ENCODE peak calls at places on chromosome 15, in four cellular contexts. V is CD4-positive, alpha-beta T cell; W is Calu3; N is endothelial cell. E is an unnamed sample.

GRCh38 chr15:22873204-22873701 is 34.8 kb downstream of the NIPA2 start:
- DNase-seq in W (no peak), V (no peak), N (peak; percentile 27), E (no peak)

GRCh38 chr15:44489464-44489863 is 47.5 kb upstream of the EIF3J start:
- DNase-seq in V (no peak), N (no peak), W (no peak), E (no peak)

GRCh38 chr15:69469467-69470191 is 17.0 kb downstream of the RPLP1 start:
- DNase-seq in N (no peak), V (no peak), W (no peak), E (no peak)

GRCh38 chr15:63350178-63350621 is 31.4 kb downstream of the CA12 start:
- DNase-seq in N (no peak), W (no peak), V (no peak), E (no peak)

GRCh38 chr15:88932271-88932874 is 19.2 kb upstream of the MFGE8 start:
- DNase-seq in W (no peak), V (no peak), N (no peak), E (no peak)

GRCh38 chr15:40878785-40879184 is 4.8 kb upstream of the RHOV start:
- DNase-seq in V (no peak), N (no peak), W (peak; percentile 45), E (no peak)

GRCh38 chr15:35126236-35126635 is 41.1 kb upstream of the NANOGP8 start:
- DNase-seq in W (no peak), N (no peak), V (no peak), E (no peak)

GRCh38 chr15:67917037-67917436 is 77.2 kb upstream of the RNU6-1 start:
- DNase-seq in V (no peak), W (no peak), N (no peak), E (no peak)

GRCh38 chr15:75827691-75828090 is 15.6 kb upstream of the UBE2Q2 start:
- DNase-seq in V (no peak), W (no peak), N (no peak), E (no peak)

GRCh38 chr15:45134682-45135604 is 5.1 kb downstream of the DUOX1 start:
- DNase-seq in W (peak; percentile 46), V (no peak), N (peak; percentile 47), E (no peak)

GRCh38 chr15:62779041-62779810 is 263.3 kb upstream of the TPM1 start:
- DNase-seq in W (no peak), V (no peak), N (no peak), E (no peak)

GRCh38 chr15:94265009-94265408 is 33.6 kb downstream of the MCTP2 start:
- DNase-seq in W (no peak), V (no peak), N (no peak), E (no peak)

GRCh38 chr15:90400005-90400758 is 12.1 kb downstream of the IQGAP1 start:
- DNase-seq in V (no peak), N (no peak), W (no peak), E (no peak)

GRCh38 chr15:47602124-47602523 is 115.2 kb upstream of the SEMA6D start:
- DNase-seq in N (no peak), V (no peak), W (no peak), E (no peak)

GRCh38 chr15:74490339-74490689 is 29.4 kb upstream of the UBL7 start:
- DNase-seq in V (no peak), N (no peak), W (no peak), E (no peak)

GRCh38 chr15:96349034-96349932 is 18.8 kb downstream of the NR2F2 start:
- DNase-seq in V (no peak), W (no peak), N (no peak), E (no peak)

GRCh38 chr15:89114974-89115373 is 26.7 kb downstream of the ABHD2 start:
- DNase-seq in V (no peak), W (no peak), N (no peak), E (no peak)

GRCh38 chr15:98734472-98735284 is 86.3 kb downstream of the IGF1R start:
- DNase-seq in V (no peak), W (no peak), N (no peak), E (no peak)

GRCh38 chr15:85785887-85786777 is 8.6 kb downstream of the KLHL25 start:
- DNase-seq in W (peak; percentile 44), N (no peak), V (no peak), E (no peak)

GRCh38 chr15:41877631-41878354 is 16.1 kb downstream of the SPTBN5 start:
- DNase-seq in V (no peak), N (no peak), W (no peak), E (no peak)

GRCh38 chr15:26097216-26097615 is 234.1 kb upstream of the ATP10A start:
- DNase-seq in V (no peak), N (no peak), W (no peak), E (no peak)

GRCh38 chr15:26101443-26101842 is 238.3 kb upstream of the ATP10A start:
- DNase-seq in W (no peak), V (no peak), N (no peak), E (no peak)

GRCh38 chr15:26098801-26099200 is 235.7 kb upstream of the ATP10A start:
- DNase-seq in N (no peak), W (no peak), V (no peak), E (no peak)

GRCh38 chr15:26091184-26091583 is 228.1 kb upstream of the ATP10A start:
- DNase-seq in W (no peak), N (no peak), V (no peak), E (no peak)

GRCh38 chr15:26095710-26096330 is 232.7 kb upstream of the ATP10A start:
- DNase-seq in W (no peak), V (no peak), N (peak; percentile 40), E (no peak)
- TF ChIP-seq CTCF in W (no peak), V (peak; percentile 35), N (no peak), E (peak; percentile 42)

GRCh38 chr15:33160581-33161165 is 33.8 kb downstream of the FMN1 start:
- DNase-seq in W (no peak), V (no peak), N (no peak), E (no peak)

GRCh38 chr15:33161209-33161608 is 33.3 kb downstream of the FMN1 start:
- DNase-seq in N (no peak), W (no peak), V (no peak), E (no peak)

GRCh38 chr15:33157636-33158035 is 36.9 kb downstream of the FMN1 start:
- DNase-seq in V (no peak), W (no peak), N (no peak), E (no peak)

GRCh38 chr15:33158359-33158758 is 36.2 kb downstream of the FMN1 start:
- DNase-seq in W (no peak), N (no peak), V (no peak), E (no peak)

GRCh38 chr15:33160054-33160453 is 34.5 kb downstream of the FMN1 start:
- DNase-seq in N (no peak), W (no peak), V (no peak), E (no peak)
- TF ChIP-seq CTCF in N (no peak), W (no peak), V (no peak), E (peak; percentile 12)

GRCh38 chr15:66047321-66048024 is 178.2 kb downstream of the RAB11A start:
- DNase-seq in N (no peak), W (no peak), V (no peak), E (no peak)

GRCh38 chr15:66044837-66045236 is 175.5 kb downstream of the RAB11A start:
- DNase-seq in W (no peak), N (no peak), V (no peak), E (no peak)

GRCh38 chr15:66046326-66046725 is 177.0 kb downstream of the RAB11A start:
- DNase-seq in W (no peak), N (no peak), V (no peak), E (no peak)

GRCh38 chr15:66045542-66045941 is 176.3 kb downstream of the RAB11A start:
- DNase-seq in V (no peak), N (no peak), W (no peak), E (no peak)

DNA sequence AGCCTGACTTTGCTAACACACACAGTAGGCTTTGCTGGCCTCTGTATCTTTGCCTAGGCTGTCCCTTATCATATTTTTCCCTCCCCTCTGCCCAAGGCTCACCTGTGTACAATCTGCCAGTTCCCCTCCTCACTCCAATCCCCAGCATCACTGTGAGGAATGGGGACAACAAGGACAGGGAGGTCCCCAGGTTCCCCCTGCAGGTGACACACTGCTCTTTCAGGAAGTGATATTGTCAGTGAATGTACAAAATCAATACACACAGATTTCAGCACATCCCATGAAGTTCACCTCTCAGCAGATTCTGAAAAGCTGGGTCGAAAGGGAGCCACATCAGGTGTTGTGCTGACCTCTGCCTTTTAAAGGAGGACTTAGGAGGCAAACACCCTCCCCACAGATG is 177.5 kb downstream of the RAB11A start:
- DNase-seq in W (peak; percentile 52), V (no peak), N (no peak), E (no peak)
- TF ChIP-seq CTCF in W (peak; percentile 71), V (no peak), N (no peak), E (peak; percentile 26)

GRCh38 chr15:52143862-52144261 is 31.3 kb upstream of the BCL2L10 start:
- DNase-seq in N (no peak), W (no peak), V (no peak), E (no peak)
- TF ChIP-seq CTCF in N (no peak), W (no peak), V (no peak), E (no peak)

GRCh38 chr15:76904461-76905012 is 603 bp downstream of the SCAPER start:
- DNase-seq in W (peak; percentile 27), V (peak; percentile 6), N (peak; percentile 17), E (peak; percentile 22)

GRCh38 chr15:76901965-76902364 is 3.2 kb downstream of the SCAPER start:
- DNase-seq in N (no peak), V (no peak), W (no peak), E (no peak)

GRCh38 chr15:76905013-76905839 is at the start of gene SCAPER:
- DNase-seq in N (peak; percentile 84), W (peak; percentile 94), V (peak; percentile 91), E (peak; percentile 84)

GRCh38 chr15:76905855-76906254 is 715 bp upstream of the SCAPER start:
- DNase-seq in N (no peak), W (no peak), V (no peak), E (no peak)

DNA sequence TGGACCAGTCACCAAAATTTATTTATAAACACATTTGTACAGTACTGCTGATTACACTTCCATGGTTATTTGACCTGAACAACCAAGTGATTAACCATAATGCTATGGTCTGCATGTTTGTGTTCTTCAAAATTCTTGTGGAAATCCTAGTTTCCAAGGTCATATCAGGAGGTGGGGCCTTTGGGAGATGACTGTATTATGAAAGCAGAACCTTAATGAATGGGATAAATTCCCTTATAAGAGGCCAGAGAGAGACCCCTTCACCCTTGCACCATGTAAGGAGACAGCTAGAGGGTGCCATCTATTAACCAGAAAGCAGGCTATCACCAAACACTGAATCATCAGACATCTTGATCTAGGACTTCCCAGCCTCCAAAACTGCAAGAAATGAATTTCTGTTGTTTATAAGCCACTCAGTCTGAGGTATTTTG is 1.9 kb downstream of the SCAPER start:
- DNase-seq in V (no peak), N (no peak), W (no peak), E (no peak)
- TF ChIP-seq CTCF in V (peak; percentile 43), N (no peak), W (no peak), E (peak; percentile 37)

E was measured in neural crest cell.